ENCODE peak calls at places on chromosomes 12 and 14, in four cellular contexts. N, D, T and S are unnamed samples. For H3K4me1, the result is how much of the 10 kb centered on the place peaks cover.

GRCh38 chr12:120406080-120406479 is 31.8 kb upstream of the COX6A1 start:
- DNase-seq in N (no peak), T (no peak), D (no peak), S (no peak)

GRCh38 chr12:131095826-131096680 is 142.3 kb downstream of the ADGRD1 start:
- DNase-seq in D (no peak), T (no peak), N (peak), S (peak)

GRCh38 chr12:60194682-60195081 is 598.9 kb downstream of the SLC16A7 start:
- DNase-seq in N (no peak), D (no peak), T (no peak), S (no peak)

GRCh38 chr14:104582649-104583048 is 3.1 kb downstream of the C14orf180 start:
- DNase-seq in T (peak), N (peak), D (no peak), S (peak)

GRCh38 chr12:49867580-49868341 is 24.9 kb upstream of the BCDIN3D start:
- DNase-seq in N (no peak), D (peak), T (peak), S (no peak)

GRCh38 chr14:106812788-106813476 is 1286.5 kb downstream of the TMEM121 start:
- DNase-seq in T (no peak), D (no peak), N (no peak), S (no peak)

GRCh38 chr14:101417434-101417833 is 143.9 kb upstream of the DIO3 start:
- DNase-seq in D (no peak), T (no peak), N (no peak), S (no peak)

GRCh38 chr14:37262649-37263048 is 64.9 kb downstream of the MIPOL1 start:
- DNase-seq in D (no peak), N (no peak), T (no peak), S (no peak)

DNA sequence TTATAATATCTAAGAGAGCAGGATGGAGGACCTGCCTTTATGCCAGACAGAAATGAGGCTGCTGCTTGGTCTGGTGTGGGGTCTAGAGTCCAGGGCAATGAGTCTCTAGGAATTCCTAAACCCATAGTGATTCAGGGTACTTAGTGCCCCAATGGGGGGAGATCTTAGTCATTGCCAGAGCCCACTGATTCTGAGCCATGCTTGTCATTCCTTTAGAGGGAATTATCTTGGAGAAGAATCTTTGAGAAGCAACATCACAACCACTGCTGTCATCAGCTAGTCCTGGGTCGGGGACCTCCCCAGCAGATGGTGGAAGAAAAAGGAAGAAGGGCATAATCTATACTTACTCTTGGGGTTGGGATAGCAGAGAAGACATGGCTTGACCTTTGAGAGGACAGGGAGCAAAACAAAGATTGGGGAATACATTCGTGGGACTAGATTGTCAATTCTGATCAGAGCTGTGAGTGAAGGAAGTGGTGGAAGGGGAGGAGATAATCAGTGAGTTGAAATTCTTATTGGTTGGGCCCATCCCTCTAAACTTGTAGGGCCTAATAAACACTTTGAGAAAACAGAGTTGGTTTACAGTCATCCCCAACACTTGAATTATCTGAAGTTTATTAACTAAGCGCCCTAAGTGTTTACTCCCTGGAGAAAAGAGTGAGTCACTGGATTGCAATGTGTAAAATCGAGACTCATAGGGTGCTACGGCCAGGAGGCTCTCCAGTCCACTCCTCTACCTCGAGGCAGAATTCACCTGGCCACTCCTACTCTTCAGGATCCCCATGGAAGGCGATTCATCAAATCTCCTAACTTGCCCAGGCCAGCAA is 3.0 kb upstream of the KRT3 start:
- DNase-seq in D (no peak), T (no peak), N (no peak), S (no peak)
- H3K4me1 ChIP-seq in D (under half), T (under half), N (under half), S (under half)

GRCh38 chr14:93010543-93011541 is 87.9 kb downstream of the CHGA start:
- DNase-seq in T (peak), D (no peak), N (no peak), S (peak)

GRCh38 chr14:93008381-93008780 is 85.4 kb downstream of the CHGA start:
- DNase-seq in T (peak), D (no peak), N (no peak), S (no peak)

GRCh38 chr14:93010118-93010475 is 87.1 kb downstream of the CHGA start:
- DNase-seq in N (no peak), T (peak), D (no peak), S (no peak)

GRCh38 chr14:93007225-93007997 is 84.5 kb downstream of the CHGA start:
- DNase-seq in D (peak), T (peak), N (peak), S (peak)

DNA sequence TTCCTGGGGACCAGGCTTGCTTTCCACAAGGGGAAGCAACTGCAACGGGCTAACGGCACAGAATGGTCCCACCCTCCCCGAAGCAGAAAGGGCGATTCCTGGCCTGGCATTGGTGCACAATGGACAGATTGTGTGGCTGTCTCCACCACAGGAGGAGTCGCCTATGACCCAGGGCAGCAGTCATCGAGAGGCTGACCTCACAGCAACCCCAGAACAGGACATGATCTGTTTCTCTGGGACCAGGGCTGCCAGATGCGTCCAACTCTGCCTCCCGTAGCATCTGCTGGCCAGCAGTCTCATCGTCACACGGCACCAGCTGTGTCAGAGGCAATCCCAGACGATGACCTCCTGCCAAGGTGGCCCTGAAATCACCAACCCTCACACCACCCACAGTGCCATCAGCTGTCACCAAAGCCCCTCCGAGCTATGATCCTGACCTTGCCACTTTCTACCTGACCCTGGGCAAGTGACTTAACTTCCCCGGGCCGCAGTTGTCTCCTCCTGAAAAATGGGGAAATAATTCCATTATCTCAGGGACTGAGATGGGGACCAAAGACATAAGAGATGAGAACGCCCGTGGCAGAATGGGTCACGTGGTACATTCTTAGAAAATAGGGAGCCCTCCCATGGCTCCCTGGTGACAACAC is 86.6 kb downstream of the CHGA start:
- DNase-seq in N (peak), T (peak), D (no peak), S (peak)
- H3K4me1 ChIP-seq in N (half or more), T (half or more), D (under half), S (half or more)

GRCh38 chr12:127496255-127496654 is 770.7 kb upstream of the TMEM132C start:
- DNase-seq in D (no peak), T (no peak), N (no peak), S (no peak)
- H3K4me1 ChIP-seq in D (under half), T (under half), N (under half), S (under half)

GRCh38 chr14:89442280-89442679 is 25.2 kb upstream of the FOXN3 start:
- DNase-seq in D (no peak), N (no peak), T (no peak), S (no peak)

GRCh38 chr14:89444044-89444443 is 27.0 kb upstream of the FOXN3 start:
- DNase-seq in T (no peak), N (no peak), D (no peak), S (no peak)

GRCh38 chr14:89444536-89445125 is 27.6 kb upstream of the FOXN3 start:
- DNase-seq in T (no peak), D (no peak), N (no peak), S (no peak)

GRCh38 chr14:89443002-89443660 is 26.1 kb upstream of the FOXN3 start:
- DNase-seq in N (no peak), T (no peak), D (no peak), S (no peak)

GRCh38 chr14:89440997-89441909 is 24.2 kb upstream of the FOXN3 start:
- DNase-seq in D (no peak), T (no peak), N (no peak), S (no peak)
- H3K4me1 ChIP-seq in D (under half), T (under half), N (under half), S (under half)

DNA sequence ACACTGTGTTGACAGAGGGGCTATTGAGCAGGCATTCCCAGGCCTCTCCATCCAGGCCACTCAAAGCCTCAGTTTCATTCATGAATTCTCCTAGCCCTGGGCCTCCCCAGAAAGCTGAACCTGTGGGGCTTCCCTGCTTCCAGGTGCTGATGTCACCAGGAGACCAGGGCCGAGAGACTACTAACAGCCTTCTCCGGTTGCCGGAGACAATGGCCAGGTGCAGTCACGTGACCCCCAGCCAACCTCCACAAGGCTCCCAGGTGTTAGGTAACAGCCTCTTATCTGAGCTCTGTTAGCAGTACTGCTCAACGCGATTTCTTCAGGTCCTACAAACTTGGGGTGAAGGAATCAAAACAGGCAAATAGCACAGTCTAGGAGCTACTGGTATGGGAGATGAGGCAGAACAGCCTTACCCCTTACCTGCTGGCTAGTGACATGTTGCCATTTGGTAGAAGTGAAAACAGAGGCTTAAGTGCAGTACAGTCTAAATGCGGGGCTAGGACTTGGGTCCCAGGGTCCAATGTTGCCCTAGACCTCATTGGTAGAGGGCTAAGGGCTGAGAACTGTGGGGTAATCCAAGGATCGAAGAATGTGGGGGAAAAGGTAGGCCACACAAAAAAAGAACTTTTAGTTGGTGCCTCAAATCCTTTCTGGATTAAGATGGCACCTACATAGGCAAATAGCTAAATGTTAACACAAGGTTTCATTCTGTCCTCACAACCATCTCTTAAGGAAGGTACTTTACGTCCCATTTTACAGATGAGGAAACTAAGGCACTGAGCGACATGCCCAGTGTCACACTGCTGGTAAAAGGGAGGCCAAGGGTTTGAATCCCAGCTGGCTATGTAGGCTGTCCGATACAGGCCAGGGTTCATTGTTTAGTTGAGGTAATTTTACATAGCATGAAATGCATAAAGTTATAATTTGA is 3.8 kb downstream of the CCDC88C start:
- DNase-seq in D (no peak), N (no peak), T (no peak), S (no peak)
- H3K4me1 ChIP-seq in D (under half), N (under half), T (under half), S (under half)

DNA sequence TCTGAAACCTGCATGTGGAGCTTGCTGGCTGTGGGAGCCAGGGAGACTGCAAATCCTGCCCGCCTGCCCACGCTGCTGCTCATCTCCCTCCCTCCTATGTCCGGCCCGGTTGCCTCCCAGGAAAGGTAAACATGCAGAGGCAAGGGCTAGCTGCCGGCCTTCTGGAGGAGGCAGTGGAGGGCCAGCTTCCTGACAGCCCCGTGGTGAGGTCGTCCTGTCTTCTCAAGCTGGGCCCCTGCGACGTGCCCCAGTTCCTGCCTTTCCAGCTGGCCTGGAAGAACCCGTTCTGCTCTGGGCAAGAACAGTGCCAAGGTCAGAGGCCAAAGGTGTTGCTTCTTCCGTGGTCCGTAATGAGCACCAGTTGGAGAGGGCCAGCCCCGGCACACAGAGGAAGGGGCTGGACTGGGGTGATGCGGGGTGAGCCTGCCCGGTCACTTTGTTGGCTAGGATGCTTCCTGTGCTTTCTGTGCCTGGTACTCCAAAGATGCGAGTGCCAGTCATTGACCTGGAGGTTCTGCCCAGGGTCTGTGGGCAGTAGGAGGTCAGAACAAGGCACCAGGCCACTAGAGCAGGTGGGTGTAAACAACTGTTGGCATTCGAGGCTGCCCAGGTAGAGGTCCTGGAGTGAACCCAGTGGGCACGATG is 25.3 kb downstream of the TPCN1 start:
- DNase-seq in N (no peak), D (peak), T (no peak), S (no peak)
- H3K4me1 ChIP-seq in N (half or more), D (half or more), T (under half), S (under half)

GRCh38 chr14:33568935-33569579 is 381.8 kb downstream of the EGLN3 start:
- DNase-seq in N (no peak), T (no peak), D (no peak), S (no peak)

GRCh38 chr14:33567736-33568124 is 383.1 kb downstream of the EGLN3 start:
- DNase-seq in T (no peak), D (no peak), N (no peak), S (no peak)

GRCh38 chr14:33569844-33570716 is 380.8 kb downstream of the EGLN3 start:
- DNase-seq in T (no peak), D (no peak), N (no peak), S (no peak)

GRCh38 chr14:33573296-33573695 is 377.6 kb downstream of the EGLN3 start:
- DNase-seq in T (no peak), D (no peak), N (no peak), S (no peak)

DNA sequence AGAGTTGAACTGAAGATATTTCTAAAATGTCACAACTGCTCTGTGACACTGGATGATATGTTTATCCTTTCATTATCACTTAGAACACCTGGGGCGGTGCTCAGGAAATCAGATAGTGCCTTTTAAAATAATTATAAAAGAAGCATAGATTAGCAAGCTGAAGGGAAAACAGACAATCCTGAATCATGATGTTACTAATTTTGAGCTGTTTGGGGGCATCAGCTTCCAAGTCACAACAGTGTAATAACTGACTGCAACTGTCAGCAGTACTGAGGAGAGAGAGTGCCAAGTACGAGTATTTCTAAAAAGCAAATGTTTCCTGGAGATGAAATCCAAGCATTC is 380.2 kb downstream of the EGLN3 start:
- DNase-seq in N (no peak), T (no peak), D (no peak), S (no peak)
- H3K4me1 ChIP-seq in N (under half), T (under half), D (under half), S (under half)

GRCh38 chr14:68584786-68585185 is 208.1 kb downstream of the ZFP36L1 start:
- DNase-seq in T (no peak), D (no peak), N (no peak), S (no peak)

GRCh38 chr14:68583527-68584275 is 209.2 kb downstream of the ZFP36L1 start:
- DNase-seq in N (no peak), D (no peak), T (no peak), S (no peak)

GRCh38 chr14:68589447-68590232 is 203.2 kb downstream of the ZFP36L1 start:
- DNase-seq in N (peak), D (peak), T (peak), S (peak)

GRCh38 chr14:68590233-68590535 is 202.7 kb downstream of the ZFP36L1 start:
- DNase-seq in T (no peak), N (no peak), D (no peak), S (no peak)

DNA sequence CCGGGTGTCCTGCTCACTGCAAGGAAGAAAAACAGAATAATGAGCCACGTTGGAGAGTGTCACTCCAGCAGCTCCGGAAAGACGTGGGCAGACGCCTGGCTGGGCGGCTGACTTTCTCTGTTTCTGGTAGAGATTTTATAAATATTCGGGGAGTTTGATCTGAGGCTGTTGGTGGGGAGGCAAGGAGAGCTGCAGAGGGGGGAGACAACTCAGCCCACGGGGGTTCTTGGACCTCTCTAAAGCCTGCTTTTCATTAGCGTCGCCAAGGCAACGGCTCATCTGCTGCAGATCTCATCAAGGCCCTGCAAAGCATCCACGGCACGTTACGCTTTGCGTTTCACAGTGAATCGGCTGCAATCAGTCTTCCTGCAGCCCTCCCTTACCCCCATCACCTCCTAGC is 207.2 kb downstream of the ZFP36L1 start:
- DNase-seq in D (no peak), N (no peak), T (no peak), S (no peak)
- H3K4me1 ChIP-seq in D (under half), N (under half), T (under half), S (under half)

DNA sequence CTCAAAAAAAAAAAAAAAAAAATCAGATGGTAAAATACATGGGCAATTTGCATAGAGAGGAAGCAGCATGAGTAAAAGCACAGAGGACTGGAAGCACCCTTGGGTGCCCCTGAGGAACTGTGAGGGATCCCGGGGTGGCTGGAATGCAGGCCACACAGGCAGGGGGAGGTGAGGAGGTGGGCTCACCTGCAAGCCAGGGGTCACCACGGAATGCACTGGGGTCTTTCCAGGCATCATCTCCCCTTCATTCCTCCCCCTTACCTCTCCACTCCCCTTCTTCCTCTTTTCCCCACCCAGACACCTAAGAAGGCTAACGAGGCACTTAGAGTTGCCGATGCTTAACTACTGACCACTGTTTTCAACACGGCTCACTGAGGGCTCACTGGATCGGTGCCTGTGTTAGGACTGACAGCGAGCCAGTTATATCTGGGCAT is 14.4 kb upstream of the HIP1R start:
- DNase-seq in D (no peak), T (no peak), N (no peak), S (no peak)
- H3K4me1 ChIP-seq in D (under half), T (under half), N (under half), S (under half)

GRCh38 chr12:25997401-25997973 is 39.0 kb downstream of the RASSF8 start:
- DNase-seq in T (no peak), D (no peak), N (no peak), S (no peak)

GRCh38 chr12:25996677-25997076 is 38.2 kb downstream of the RASSF8 start:
- DNase-seq in T (no peak), N (no peak), D (no peak), S (no peak)

GRCh38 chr12:25994252-25994651 is 35.8 kb downstream of the RASSF8 start:
- DNase-seq in D (no peak), T (no peak), N (no peak), S (no peak)

GRCh38 chr12:25995906-25996305 is 37.4 kb downstream of the RASSF8 start:
- DNase-seq in T (no peak), D (no peak), N (no peak), S (no peak)

GRCh38 chr12:25994901-25995625 is 36.6 kb downstream of the RASSF8 start:
- DNase-seq in D (no peak), N (no peak), T (no peak), S (no peak)
- H3K4me1 ChIP-seq in D (under half), N (under half), T (under half), S (under half)